ENCODE peak calls at places on chromosomes 7 and 10, in four cellular contexts. I, P, H and B are unnamed samples. For H3K4me1, the result is how much of the 10 kb centered on the place peaks cover.

GRCh38 chr7:3650844-3651243 is 349.8 kb downstream of the SDK1 start:
- DNase-seq in P (no peak), H (no peak), I (no peak), B (no peak)

GRCh38 chr10:32376027-32376426 is 29.1 kb upstream of the EPC1 start:
- DNase-seq in I (no peak), H (no peak), P (no peak), B (no peak)

GRCh38 chr7:139231513-139232376 is 708 bp downstream of the UBN2 start:
- DNase-seq in H (peak), P (peak), I (peak), B (peak)

GRCh38 chr7:12564996-12565764 is 5.3 kb upstream of the SCIN start:
- DNase-seq in H (no peak), I (no peak), P (no peak), B (no peak)

GRCh38 chr10:32793033-32793432 is 165.0 kb downstream of the ITGB1 start:
- DNase-seq in H (no peak), I (no peak), P (no peak), B (no peak)

GRCh38 chr7:145088111-145088745 is 252.4 kb upstream of the TPK1 start:
- DNase-seq in I (no peak), P (no peak), H (no peak), B (no peak)

GRCh38 chr10:90319188-90319914 is 538.5 kb downstream of the HTR7 start:
- DNase-seq in H (no peak), P (no peak), I (no peak), B (peak)

GRCh38 chr7:31782411-31782991 is 95.5 kb downstream of the PPP1R17 start:
- DNase-seq in I (no peak), P (no peak), H (no peak), B (no peak)

GRCh38 chr10:44934416-44935200 is 23.5 kb downstream of the TMEM72 start:
- DNase-seq in H (no peak), I (no peak), P (no peak), B (no peak)

GRCh38 chr10:71836594-71836970 is 14.5 kb downstream of the PSAP start:
- DNase-seq in P (no peak), I (no peak), H (no peak), B (no peak)

GRCh38 chr10:70672165-70672992 is at the start of gene ADAMTS14:
- DNase-seq in I (no peak), P (peak), H (no peak), B (no peak)

GRCh38 chr10:133014416-133015210 is 72.2 kb upstream of the CFAP46 start:
- DNase-seq in I (peak), P (peak), H (peak), B (no peak)

GRCh38 chr7:512146-512510 is 7.5 kb downstream of the PDGFA start:
- DNase-seq in I (peak), H (peak), P (peak), B (no peak)

GRCh38 chr10:117342638-117343037 is 32.6 kb downstream of the PDZD8 start:
- DNase-seq in P (no peak), H (no peak), I (no peak), B (no peak)

GRCh38 chr7:128827248-128827958 is 2.8 kb upstream of the FLNC start:
- DNase-seq in P (no peak), H (peak), I (no peak), B (no peak)

GRCh38 chr10:124515244-124515970 is 53.8 kb downstream of the LHPP start:
- DNase-seq in H (no peak), P (no peak), I (no peak), B (no peak)

GRCh38 chr10:59108886-59109288 is 67.6 kb upstream of the PHYHIPL start:
- DNase-seq in I (no peak), H (no peak), P (no peak), B (no peak)

GRCh38 chr7:105354383-105354782 is 34.3 kb downstream of the SRPK2 start:
- DNase-seq in H (no peak), I (no peak), P (no peak), B (no peak)

GRCh38 chr10:46992794-46993552 is 81.7 kb downstream of the PTPN20 start:
- DNase-seq in P (peak), I (no peak), H (no peak), B (no peak)

GRCh38 chr10:91924212-91925021 is 847 bp downstream of the BTAF1 start:
- DNase-seq in I (no peak), H (no peak), P (no peak), B (no peak)

GRCh38 chr7:131007439-131008330 is 273.7 kb upstream of the KLF14 start:
- DNase-seq in H (no peak), I (no peak), P (peak), B (peak)
- H3K4me1 ChIP-seq in H (under half), I (half or more), P (under half), B (under half)

GRCh38 chr10:80468002-80468401 is 13.9 kb downstream of the TSPAN14 start:
- DNase-seq in I (peak), P (peak), H (peak), B (no peak)
- H3K4me1 ChIP-seq in I (half or more), P (under half), H (under half), B (under half)

DNA sequence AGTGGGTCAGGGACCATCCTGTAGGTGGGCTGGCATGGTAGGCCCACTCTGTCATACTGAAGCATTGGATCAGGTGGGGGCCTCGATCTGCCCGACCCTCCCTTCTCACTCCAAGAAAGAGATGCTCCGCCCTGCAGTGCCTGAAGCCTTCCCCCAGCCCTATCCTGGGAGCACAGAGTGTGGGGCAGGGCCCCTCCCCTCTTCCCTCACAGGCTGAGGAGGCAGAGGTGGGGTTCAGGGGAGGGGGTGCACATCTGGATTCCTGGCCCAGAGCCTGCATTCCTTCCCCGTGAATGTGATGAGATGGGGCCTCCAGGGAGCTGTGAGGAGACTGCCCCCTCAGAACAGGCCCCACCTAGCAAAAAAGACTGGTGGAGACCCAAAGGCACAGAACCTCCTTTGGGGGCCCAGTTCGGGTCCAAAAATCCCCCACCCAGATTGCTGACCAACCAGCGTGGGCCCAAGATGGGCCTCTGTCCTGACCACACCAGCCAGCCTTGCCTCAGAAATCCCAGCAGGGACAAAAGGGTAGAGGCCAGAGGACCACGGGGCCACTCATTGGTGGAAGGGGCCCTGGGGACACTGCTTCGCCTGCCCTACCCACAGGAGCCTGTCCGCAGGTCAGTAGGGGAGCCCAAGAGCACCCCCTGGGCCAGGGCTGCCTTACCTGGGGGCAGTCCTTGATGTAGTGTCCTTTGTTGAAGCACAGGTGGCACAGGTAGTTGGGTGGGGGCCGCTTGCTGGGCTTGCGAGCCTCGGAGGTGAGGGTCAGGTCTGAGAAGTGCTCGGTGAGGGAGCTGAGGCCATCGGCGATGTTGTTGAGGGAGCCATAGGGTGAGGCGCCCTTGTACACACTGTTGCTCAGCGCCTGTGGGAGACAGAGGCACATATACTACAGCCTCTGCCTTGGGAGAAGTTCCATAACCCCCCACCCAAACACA is 13.3 kb downstream of the ZCCHC24 start:
- DNase-seq in H (no peak), P (no peak), I (no peak), B (no peak)
- H3K4me1 ChIP-seq in H (under half), P (under half), I (under half), B (under half)

DNA sequence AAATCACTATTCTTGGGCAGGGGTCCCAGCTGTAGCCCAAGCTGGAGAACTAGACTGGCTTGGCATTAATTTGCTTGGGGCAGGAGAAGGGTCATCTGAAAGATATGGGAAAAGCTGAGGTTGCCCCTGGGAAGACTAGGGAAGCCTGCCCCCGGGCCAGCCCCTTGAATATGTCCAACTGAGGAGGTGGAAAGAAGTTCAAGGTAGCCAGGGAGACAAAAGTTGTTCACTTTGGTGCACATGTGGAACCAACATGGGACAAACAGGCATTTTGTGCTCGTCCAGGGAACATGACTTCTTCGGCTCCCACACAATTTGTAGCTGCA is 1.4 kb upstream of the LRRC61 start:
- DNase-seq in P (no peak), H (no peak), I (no peak), B (no peak)
- H3K4me1 ChIP-seq in P (under half), H (under half), I (under half), B (under half)

GRCh38 chr10:30861217-30861616 is 170.4 kb downstream of the ZNF438 start:
- DNase-seq in I (no peak), H (no peak), P (no peak), B (no peak)
- H3K4me1 ChIP-seq in I (under half), H (under half), P (under half), B (under half)

GRCh38 chr7:101996876-101997275 is 179.4 kb downstream of the CUX1 start:
- DNase-seq in I (peak), H (no peak), P (no peak), B (no peak)

GRCh38 chr7:102000123-102000522 is 182.7 kb downstream of the CUX1 start:
- DNase-seq in P (no peak), I (no peak), H (no peak), B (no peak)

GRCh38 chr7:101999420-101999819 is 182.0 kb downstream of the CUX1 start:
- DNase-seq in P (no peak), H (no peak), I (peak), B (no peak)

GRCh38 chr7:101998029-101998903 is 180.8 kb downstream of the CUX1 start:
- DNase-seq in H (no peak), I (peak), P (no peak), B (no peak)

GRCh38 chr7:101998904-101999236 is 181.4 kb downstream of the CUX1 start:
- DNase-seq in H (no peak), P (no peak), I (peak), B (no peak)
- H3K4me1 ChIP-seq in H (under half), P (under half), I (under half), B (under half)

GRCh38 chr10:73884017-73884416 is 9.7 kb upstream of the CAMK2G start:
- DNase-seq in P (no peak), I (no peak), H (no peak), B (no peak)
- H3K4me1 ChIP-seq in P (under half), I (under half), H (under half), B (under half)

DNA sequence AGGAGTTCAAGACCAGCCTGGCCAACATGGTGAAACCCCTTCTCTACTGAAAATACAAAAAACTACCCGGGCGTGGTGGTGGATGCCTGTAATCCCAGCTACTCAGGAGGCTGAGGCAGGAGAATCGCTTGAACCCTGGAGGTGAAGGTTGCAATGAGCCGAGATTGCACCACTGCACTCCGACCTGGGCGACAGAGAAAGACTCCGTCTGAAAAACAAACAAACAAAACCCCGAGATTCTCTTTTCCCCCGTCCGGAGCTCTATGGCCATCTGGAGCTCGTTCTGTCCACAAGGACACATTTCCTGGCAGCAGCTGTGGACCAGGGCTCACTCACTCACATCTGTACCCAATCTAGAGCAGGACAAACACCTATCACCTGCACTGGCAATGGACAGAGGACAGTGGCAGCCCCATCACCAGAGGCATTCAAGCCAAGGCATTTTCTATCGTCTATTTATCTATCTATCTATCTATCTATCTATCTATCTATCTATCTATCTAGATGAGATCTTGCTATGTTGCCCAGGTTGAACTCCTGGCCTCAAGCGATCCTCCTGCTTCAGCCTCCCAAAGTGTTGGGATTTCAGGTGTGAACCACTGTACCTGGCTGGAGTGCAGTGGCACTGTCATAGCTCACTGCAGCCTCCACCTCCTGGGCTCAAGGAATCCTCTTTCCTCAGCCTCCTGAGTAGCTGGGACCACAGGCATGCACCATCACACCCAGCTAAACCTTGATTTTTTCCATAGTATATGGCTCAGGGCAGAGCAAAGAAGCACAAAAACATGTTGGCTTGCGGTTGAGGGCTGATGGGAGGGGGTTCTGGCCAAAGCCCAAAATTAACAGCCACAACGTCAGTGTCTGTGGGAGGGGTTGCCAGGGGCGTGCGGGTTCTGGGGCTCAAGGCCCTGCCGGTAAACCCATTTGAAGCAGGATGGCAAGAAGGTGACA is 167.2 kb upstream of the TNRC18 start:
- DNase-seq in I (no peak), H (no peak), P (no peak), B (no peak)
- H3K4me1 ChIP-seq in I (under half), H (under half), P (under half), B (under half)

GRCh38 chr7:92725161-92725925 is 111.0 kb downstream of the CDK6 start:
- DNase-seq in H (no peak), I (no peak), P (no peak), B (no peak)
- H3K4me1 ChIP-seq in H (under half), I (under half), P (under half), B (under half)